ENCODE peak calls at places on chromosomes 4 and X, in four cellular contexts. X is ACHN, W is Ammon's horn, V is AML-193. J is an unnamed sample.

GRCh38 chr4:142696334-142697122 is 149.6 kb downstream of the INPP4B start:
- DNase-seq in X (no peak), W (no peak), V (no peak), J (no peak)

GRCh38 chr4:41135761-41136160 is 78.6 kb downstream of the APBB2 start:
- DNase-seq in X (no peak), W (no peak), V (no peak), J (no peak)

GRCh38 chrX:68878977-68879376 is 50.2 kb downstream of the EFNB1 start:
- DNase-seq in X (no peak), W (no peak), V (no peak), J (peak)

GRCh38 chr4:32032136-32032672 is 1312.0 kb downstream of the PCDH7 start:
- DNase-seq in X (no peak), W (no peak), V (no peak), J (no peak)

GRCh38 chr4:15805583-15806517 is 27.7 kb downstream of the CD38 start:
- DNase-seq in X (peak), W (peak), V (peak), J (peak)

GRCh38 chrX:97987979-97988378 is 1104.3 kb downstream of the RPA4 start:
- DNase-seq in X (no peak), W (no peak), V (no peak), J (no peak)

GRCh38 chrX:11967986-11968385 is 170.3 kb upstream of the FRMPD4 start:
- DNase-seq in X (no peak), W (no peak), V (no peak), J (no peak)

GRCh38 chr4:62550106-62550505 is 1350.0 kb downstream of the ADGRL3 start:
- DNase-seq in X (no peak), W (peak), V (no peak), J (no peak)

GRCh38 chr4:22959483-22959882 is 266.7 kb downstream of the GBA3 start:
- DNase-seq in X (no peak), W (no peak), V (no peak), J (no peak)

GRCh38 chr4:98694076-98694475 is 35.7 kb upstream of the TSPAN5 start:
- DNase-seq in X (no peak), W (no peak), V (no peak), J (no peak)

GRCh38 chrX:97326456-97326855 is 442.7 kb downstream of the RPA4 start:
- DNase-seq in X (no peak), W (no peak), V (no peak), J (no peak)

GRCh38 chrX:121987163-121987562 is 939.8 kb downstream of the GLUD2 start:
- DNase-seq in X (no peak), W (peak), V (no peak), J (no peak)

GRCh38 chr4:153186046-153186728 is 18.1 kb upstream of the TRIM2 start:
- DNase-seq in X (no peak), W (no peak), V (no peak), J (no peak)